ENCODE peak calls at places on chromosomes 5 and 9, in eight cellular contexts. I is A549, X is Peyer's patch, Z is adrenal gland, T is tibial nerve, S is stomach, A is ovary, Y is uterus. J is an unnamed sample.

GRCh38 chr9:124654431-124654830 is 116.7 kb downstream of the NR6A1 start:
- DNase-seq in X (no peak), I (no peak), S (no peak), Y (no peak), T (no peak), Z (no peak), A (no peak), J (no peak)

GRCh38 chr5:113099822-113100221 is 123.2 kb downstream of the DCP2 start:
- DNase-seq in T (no peak), I (no peak), Y (no peak), A (no peak), Z (no peak), S (no peak), X (no peak), J (no peak)

GRCh38 chr5:39178856-39179255 is 40.5 kb downstream of the FYB1 start:
- DNase-seq in Z (no peak), S (no peak), I (no peak), T (no peak), Y (no peak), X (no peak), A (no peak), J (no peak)

GRCh38 chr5:9721161-9721560 is 91.0 kb upstream of the TAS2R1 start:
- DNase-seq in Y (no peak), I (no peak), X (no peak), T (no peak), S (no peak), A (no peak), Z (no peak), J (no peak)

GRCh38 chr9:120730661-120731514 is 16.6 kb upstream of the MEGF9 start:
- DNase-seq in S (peak; percentile 84), T (no peak), Y (no peak), A (no peak), Z (no peak), X (peak; percentile 28), I (no peak), J (no peak)

GRCh38 chr5:136811551-136811950 is 446.2 kb upstream of the TRPC7 start:
- DNase-seq in Y (no peak), I (peak; percentile 29), X (no peak), Z (peak; percentile 31), S (no peak), A (no peak), T (no peak), J (no peak)

GRCh38 chr9:124011460-124012301 is at the start of gene LHX2:
- DNase-seq in S (peak; percentile 37), T (no peak), I (peak; percentile 95), Z (peak; percentile 56), A (peak; percentile 57), Y (no peak), X (no peak), J (no peak)

GRCh38 chr9:115444941-115445340 is 327.0 kb upstream of the TNC start:
- DNase-seq in Z (no peak), S (no peak), A (no peak), Y (no peak), X (no peak), I (no peak), T (no peak), J (no peak)

GRCh38 chr5:170746081-170746951 is 37.2 kb upstream of the GABRP start:
- DNase-seq in S (no peak), Z (no peak), I (no peak), T (no peak), Y (no peak), X (no peak), A (no peak), J (peak; percentile 42)

GRCh38 chr5:1728846-1729245 is 70.8 kb downstream of the MRPL36 start:
- DNase-seq in Z (no peak), Y (no peak), I (no peak), X (no peak), S (peak; percentile 24), T (no peak), A (no peak), J (peak; percentile 14)

GRCh38 chr5:66987949-66988838 is 208.4 kb downstream of the CD180 start:
- DNase-seq in Z (no peak), T (no peak), I (peak; percentile 40), A (no peak), S (no peak), X (no peak), Y (no peak), J (no peak)

GRCh38 chr5:121630402-121630801 is 221.3 kb upstream of the FTMT start:
- DNase-seq in X (no peak), Z (no peak), T (no peak), Y (no peak), I (peak; percentile 33), A (no peak), S (no peak), J (no peak)

GRCh38 chr9:2802494-2802921 is 41.4 kb downstream of the PUM3 start:
- DNase-seq in X (no peak), T (no peak), A (no peak), I (peak; percentile 78), Z (no peak), Y (no peak), S (no peak), J (no peak)

GRCh38 chr9:77015291-77016048 is 4.0 kb upstream of the FOXB2 start:
- DNase-seq in T (no peak), I (no peak), A (no peak), Y (no peak), Z (no peak), S (no peak), X (no peak), J (no peak)
- H3K9me3 ChIP-seq in T (no peaks in the 10 kb centered on the region), I (no peaks in the 10 kb centered on the region), A (no peaks in the 10 kb centered on the region), Y (no peaks in the 10 kb centered on the region), Z (no peaks in the 10 kb centered on the region), S (no peaks in the 10 kb centered on the region), X (no peaks in the 10 kb centered on the region), J (no peaks in the 10 kb centered on the region)

DNA sequence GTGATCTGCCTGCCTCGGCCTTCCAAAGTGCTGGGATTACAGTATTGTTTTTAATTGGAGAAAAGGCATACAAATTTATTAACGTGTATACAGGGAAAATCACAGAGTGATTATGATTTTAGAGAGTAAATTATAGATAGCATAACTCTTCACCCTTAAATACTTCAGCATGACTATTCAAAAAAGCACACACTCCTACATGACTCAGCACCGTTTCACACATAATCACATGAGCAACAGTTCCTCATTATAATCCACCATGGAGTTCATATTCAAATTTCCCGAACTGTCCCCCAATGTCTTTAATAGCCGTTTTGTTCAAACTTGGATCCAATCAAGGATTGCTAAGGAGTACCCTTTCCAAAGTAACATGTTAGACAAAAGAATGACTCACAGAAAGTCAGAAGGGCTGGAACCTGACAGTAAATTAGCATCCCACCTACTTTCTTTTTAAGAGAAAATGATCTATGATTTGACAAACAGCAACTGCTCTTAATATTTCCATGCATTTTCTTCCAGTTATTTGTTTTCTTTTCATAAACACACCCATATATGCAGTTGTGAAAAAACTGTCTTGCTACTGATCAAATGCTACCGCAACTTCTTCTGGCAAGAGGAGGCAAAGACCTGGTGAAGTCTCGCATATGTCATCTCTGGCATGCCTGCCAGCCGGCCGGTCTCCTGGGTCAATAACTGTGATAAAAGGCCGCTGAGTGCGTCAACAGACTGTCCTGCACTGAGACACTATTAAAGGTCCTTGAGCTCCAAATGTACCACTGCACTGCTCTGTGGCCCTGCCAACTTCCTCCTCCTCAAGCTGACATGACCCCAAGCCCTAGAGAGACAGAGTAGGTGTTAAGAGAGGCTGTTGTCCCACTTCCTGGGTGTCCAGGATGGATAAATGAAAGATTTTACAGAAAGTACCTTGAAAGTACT is 31.9 kb downstream of the RAPGEF1 start:
- DNase-seq in Z (peak; percentile 82), I (peak; percentile 61), X (peak; percentile 49), S (peak; percentile 56), A (no peak), T (no peak), Y (no peak), J (no peak)
- H3K4me1 ChIP-seq in Z (peaks cover 62% of the 10 kb centered on the region), I (peaks cover 76% of the 10 kb centered on the region), X (peaks cover 6% of the 10 kb centered on the region), S (peaks cover 68% of the 10 kb centered on the region), A (no peaks in the 10 kb centered on the region), T (no peaks in the 10 kb centered on the region), Y (no peaks in the 10 kb centered on the region), J (peaks cover 99% of the 10 kb centered on the region)

GRCh38 chr5:95620030-95620869 is at the start of gene GPR150:
- DNase-seq in Z (peak; percentile 44), Y (peak; percentile 28), A (peak; percentile 50), T (no peak), X (peak; percentile 48), I (peak; percentile 60), S (peak; percentile 65), J (peak; percentile 94)
- TF ChIP-seq POLR2A in Z (no peak), Y (no peak), A (no peak), T (peak; percentile 4), X (no peak), I (peak; percentile 36), S (no peak), J (no peak)

GRCh38 chr9:96817973-96818372 is 36.3 kb downstream of the ZNF782 start:
- DNase-seq in S (no peak), X (no peak), Y (no peak), I (no peak), T (no peak), A (no peak), Z (no peak), J (no peak)

GRCh38 chr9:96813607-96814006 is 35.7 kb upstream of the ZNF510 start:
- DNase-seq in A (no peak), T (no peak), Y (no peak), X (no peak), S (no peak), I (no peak), Z (no peak), J (no peak)

GRCh38 chr9:96818535-96818934 is 35.8 kb downstream of the ZNF782 start:
- DNase-seq in S (no peak), Z (no peak), X (no peak), I (peak; percentile 45), A (no peak), T (no peak), Y (no peak), J (no peak)
- H3K9me3 ChIP-seq in S (peaks cover 76% of the 10 kb centered on the region), Z (peaks cover 64% of the 10 kb centered on the region), X (peaks cover 2% of the 10 kb centered on the region), I (peaks cover 96% of the 10 kb centered on the region), A (peaks cover 31% of the 10 kb centered on the region), T (peaks cover 12% of the 10 kb centered on the region), Y (peaks cover 3% of the 10 kb centered on the region), J (peaks cover 95% of the 10 kb centered on the region)

GRCh38 chr5:33310471-33310870 is 130.3 kb upstream of the TARS1 start:
- DNase-seq in I (peak; percentile 12), S (no peak), Z (no peak), T (no peak), X (no peak), Y (no peak), A (no peak), J (no peak)
- H3K4me1 ChIP-seq in I (peaks cover 23% of the 10 kb centered on the region), S (no peaks in the 10 kb centered on the region), Z (peaks cover 16% of the 10 kb centered on the region), T (no peaks in the 10 kb centered on the region), X (no peaks in the 10 kb centered on the region), Y (peaks cover 3% of the 10 kb centered on the region), A (peaks cover 2% of the 10 kb centered on the region), J (peaks cover 11% of the 10 kb centered on the region)

J was measured in upper lobe of left lung.